ENCODE peak calls at places on chromosomes 2 and 18, in eight cellular contexts. Z is HS-27A, J is AG04449, Q is M059J, F is BE2C, T is glomerular endothelial cell, C is OCI-M1, M is T-helper 1 cell. O is an unnamed sample.
A peak's percentile ranks its signal among the peaks of the same experiment; 100 is the strongest.

GRCh38 chr2:189407161-189407943 is 33.9 kb upstream of the WDR75 start:
- DNase-seq in J (no peak), C (peak; percentile 34), Z (no peak), T (no peak), M (no peak), F (peak; percentile 32), Q (peak; percentile 66), O (peak; percentile 47)

GRCh38 chr2:216495656-216496055 is 3.0 kb upstream of the RPL37A start:
- DNase-seq in F (no peak), C (no peak), T (no peak), J (no peak), Q (peak; percentile 46), M (no peak), Z (no peak), O (no peak)

GRCh38 chr18:23487738-23488625 is 15.3 kb upstream of the RMC1 start:
- DNase-seq in M (no peak), C (peak; percentile 85), J (no peak), F (no peak), Q (peak; percentile 70), Z (no peak), T (peak; percentile 50), O (no peak)

GRCh38 chr18:48889115-48889941 is 61.4 kb downstream of the SMAD7 start:
- DNase-seq in C (no peak), Q (no peak), Z (no peak), J (no peak), T (no peak), M (no peak), F (peak; percentile 48), O (no peak)

GRCh38 chr2:73766994-73767393 is 12.9 kb downstream of the DUSP11 start:
- DNase-seq in F (no peak), Z (no peak), T (no peak), M (no peak), Q (no peak), C (peak; percentile 5), J (no peak), O (no peak)

GRCh38 chr2:31051213-31052185 is 86.7 kb downstream of the GALNT14 start:
- DNase-seq in T (no peak), Z (no peak), Q (no peak), J (no peak), M (no peak), F (no peak), C (no peak), O (no peak)

GRCh38 chr2:99088017-99088416 is 53.5 kb upstream of the C2orf15 start:
- DNase-seq in F (no peak), Q (no peak), C (peak; percentile 84), J (no peak), Z (no peak), T (no peak), M (no peak), O (no peak)

GRCh38 chr2:39875182-39875913 is 96.3 kb upstream of the THUMPD2 start:
- DNase-seq in Z (no peak), F (no peak), J (peak; percentile 88), M (no peak), T (no peak), Q (peak; percentile 96), C (no peak), O (peak; percentile 79)

GRCh38 chr2:28978606-28979005 is 2.5 kb upstream of the TOGARAM2 start:
- DNase-seq in M (no peak), J (no peak), T (no peak), F (no peak), Q (no peak), Z (no peak), C (no peak), O (no peak)

GRCh38 chr2:174971868-174972781 is 33.1 kb downstream of the CHN1 start:
- DNase-seq in F (peak; percentile 30), Z (peak; percentile 73), J (no peak), C (no peak), M (no peak), T (peak; percentile 91), Q (peak; percentile 96), O (no peak)

GRCh38 chr2:31893093-31893492 is 117.7 kb downstream of the MEMO1 start:
- DNase-seq in T (no peak), M (no peak), F (no peak), J (no peak), Z (no peak), Q (no peak), C (peak; percentile 69), O (no peak)

GRCh38 chr18:8469793-8470192 is 139.4 kb upstream of the RAB12 start:
- DNase-seq in C (no peak), Q (peak; percentile 63), T (no peak), Z (no peak), F (no peak), J (peak; percentile 24), M (no peak), O (no peak)

GRCh38 chr2:130372833-130373807 is 17.3 kb downstream of the PTPN18 start:
- DNase-seq in C (no peak), J (no peak), F (no peak), M (no peak), Z (no peak), Q (no peak), T (no peak), O (no peak)

GRCh38 chr2:98691307-98691706 is 39.6 kb downstream of the MGAT4A start:
- DNase-seq in F (no peak), C (no peak), T (peak; percentile 61), M (no peak), J (no peak), Q (peak; percentile 33), Z (no peak), O (no peak)

GRCh38 chr2:238082858-238083257 is 17.3 kb upstream of the ESPNL start:
- DNase-seq in F (no peak), M (no peak), Q (no peak), T (no peak), Z (no peak), J (no peak), C (no peak), O (no peak)

GRCh38 chr2:64348386-64349142 is 105.4 kb upstream of the LGALSL start:
- DNase-seq in F (no peak), M (no peak), Q (peak; percentile 26), T (no peak), Z (no peak), J (no peak), C (no peak), O (no peak)

GRCh38 chr2:8059255-8059654 is 622.6 kb upstream of the ID2 start:
- DNase-seq in M (no peak), F (no peak), J (no peak), Z (no peak), C (no peak), T (no peak), Q (no peak), O (no peak)

GRCh38 chr18:13362617-13363016 is 144.1 kb downstream of the LDLRAD4 start:
- DNase-seq in Z (no peak), F (no peak), J (no peak), M (no peak), T (no peak), C (no peak), Q (no peak), O (no peak)

GRCh38 chr2:182587831-182588230 is 128.2 kb upstream of the DNAJC10 start:
- DNase-seq in M (no peak), Z (peak; percentile 61), T (no peak), Q (peak; percentile 87), C (no peak), F (no peak), J (peak; percentile 92), O (peak; percentile 41)

GRCh38 chr2:100857915-100858314 is 38.0 kb downstream of the NPAS2 start:
- DNase-seq in Z (no peak), J (peak; percentile 59), Q (peak; percentile 39), M (no peak), T (no peak), F (no peak), C (no peak), O (peak; percentile 78)

GRCh38 chr18:44098551-44099098 is 582.1 kb upstream of the SETBP1 start:
- DNase-seq in Q (peak; percentile 46), M (no peak), J (no peak), C (peak; percentile 84), F (peak; percentile 37), Z (peak; percentile 51), T (no peak), O (no peak)

GRCh38 chr2:143819190-143819735 is 690.0 kb downstream of the ARHGAP15 start:
- DNase-seq in F (no peak), C (peak; percentile 29), M (no peak), T (no peak), J (no peak), Z (no peak), Q (no peak), O (no peak)

GRCh38 chr2:215369191-215369760 is 57.4 kb downstream of the ATIC start:
- DNase-seq in F (no peak), Q (no peak), J (no peak), T (no peak), M (no peak), C (peak; percentile 54), Z (no peak), O (no peak)

GRCh38 chr2:20291106-20291564 is 59.5 kb downstream of the PUM2 start:
- DNase-seq in F (peak; percentile 78), C (peak; percentile 84), M (no peak), J (peak; percentile 23), T (peak; percentile 55), Z (peak; percentile 68), Q (peak; percentile 75), O (peak; percentile 41)

GRCh38 chr2:60926751-60927568 is 45.6 kb downstream of the REL start:
- DNase-seq in T (no peak), M (no peak), Z (no peak), F (no peak), J (peak; percentile 47), C (peak; percentile 55), Q (no peak), O (no peak)

GRCh38 chr2:25838152-25838756 is 40.0 kb downstream of the ASXL2 start:
- DNase-seq in Z (no peak), F (no peak), Q (no peak), J (no peak), M (no peak), C (no peak), T (no peak), O (no peak)

GRCh38 chr2:235541016-235541415 is 47.2 kb downstream of the AGAP1 start:
- DNase-seq in Z (no peak), T (no peak), Q (no peak), M (no peak), F (no peak), C (no peak), J (no peak), O (no peak)

GRCh38 chr2:50135841-50136240 is 896.1 kb downstream of the NRXN1 start:
- DNase-seq in Z (no peak), F (no peak), J (no peak), T (no peak), C (no peak), M (no peak), Q (no peak), O (no peak)

GRCh38 chr2:222722327-222722946 is 51.0 kb downstream of the MOGAT1 start:
- DNase-seq in F (no peak), Z (no peak), T (no peak), Q (peak; percentile 59), J (peak; percentile 57), M (no peak), C (no peak), O (peak; percentile 70)

GRCh38 chr2:181324912-181325311 is 132.3 kb upstream of the ITGA4 start:
- DNase-seq in M (no peak), Z (no peak), F (no peak), C (no peak), Q (no peak), J (no peak), T (no peak), O (no peak)

O was measured in AG09319.